ENCODE peak calls at places on chromosomes 12 and 14, in four cellular contexts. One of them, this sample, is unnamed.

GRCh38 chr14:73696466-73697390 is 17.5 kb downstream of the PNMA1 start:
- DNase-seq in omental fat pad: no peak
- DNase-seq in HFFc6: peak; percentile 84
- DNase-seq in heart left ventricle: no peak
- DNase-seq in this sample: no peak

GRCh38 chr14:74510211-74510931 is 16.8 kb downstream of the ISCA2 start:
- DNase-seq in heart left ventricle: peak; percentile 38
- DNase-seq in omental fat pad: no peak
- DNase-seq in HFFc6: no peak
- DNase-seq in this sample: no peak

GRCh38 chr14:79090781-79091180 is 920.6 kb downstream of the NRXN3 start:
- DNase-seq in HFFc6: no peak
- DNase-seq in omental fat pad: no peak
- DNase-seq in heart left ventricle: no peak
- DNase-seq in this sample: no peak

GRCh38 chr14:57380935-57381334 is 9.5 kb upstream of the NAA30 start:
- DNase-seq in HFFc6: no peak
- DNase-seq in omental fat pad: no peak
- DNase-seq in heart left ventricle: no peak
- DNase-seq in this sample: no peak

GRCh38 chr12:76379261-76379660 is 31.0 kb upstream of the BBS10 start:
- DNase-seq in heart left ventricle: no peak
- DNase-seq in HFFc6: no peak
- DNase-seq in omental fat pad: no peak
- DNase-seq in this sample: no peak

GRCh38 chr12:132495629-132496207 is 5.8 kb downstream of the FBRSL1 start:
- DNase-seq in HFFc6: no peak
- DNase-seq in omental fat pad: no peak
- DNase-seq in heart left ventricle: no peak
- DNase-seq in this sample: no peak

GRCh38 chr14:94586635-94587034 is 5.4 kb downstream of the SERPINA5 start:
- DNase-seq in HFFc6: no peak
- DNase-seq in omental fat pad: no peak
- DNase-seq in heart left ventricle: no peak
- DNase-seq in this sample: no peak

GRCh38 chr12:85968606-85969005 is 94.5 kb downstream of the NTS start:
- DNase-seq in omental fat pad: no peak
- DNase-seq in HFFc6: no peak
- DNase-seq in heart left ventricle: no peak
- DNase-seq in this sample: no peak

GRCh38 chr12:27970391-27970980 is 2.0 kb downstream of the PTHLH start:
- DNase-seq in heart left ventricle: peak; percentile 64
- DNase-seq in omental fat pad: no peak
- DNase-seq in HFFc6: no peak
- DNase-seq in this sample: no peak

GRCh38 chr14:83071888-83072501 is 1538.3 kb upstream of the SEL1L start:
- DNase-seq in HFFc6: no peak
- DNase-seq in omental fat pad: no peak
- DNase-seq in heart left ventricle: no peak
- DNase-seq in this sample: no peak

GRCh38 chr12:124046206-124046740 is 73.3 kb downstream of the ZNF664 start:
- DNase-seq in heart left ventricle: no peak
- DNase-seq in omental fat pad: no peak
- DNase-seq in HFFc6: no peak
- DNase-seq in this sample: no peak

GRCh38 chr12:58413794-58414193 is 472.4 kb downstream of the ATP23 start:
- DNase-seq in heart left ventricle: no peak
- DNase-seq in HFFc6: peak; percentile 78
- DNase-seq in omental fat pad: no peak
- DNase-seq in this sample: no peak

GRCh38 chr14:96380735-96381134 is 11.2 kb upstream of the AK7 start:
- DNase-seq in omental fat pad: no peak
- DNase-seq in HFFc6: no peak
- DNase-seq in heart left ventricle: no peak
- DNase-seq in this sample: no peak

GRCh38 chr14:24032727-24033418 is 18.9 kb upstream of the CARMIL3 start:
- DNase-seq in HFFc6: peak; percentile 65
- DNase-seq in heart left ventricle: no peak
- DNase-seq in omental fat pad: no peak
- DNase-seq in this sample: no peak

GRCh38 chr12:103812789-103813188 is 28.2 kb downstream of the NT5DC3 start:
- DNase-seq in omental fat pad: no peak
- DNase-seq in HFFc6: no peak
- DNase-seq in heart left ventricle: no peak
- DNase-seq in this sample: no peak
- TF ChIP-seq CTCF in omental fat pad: no peak
- TF ChIP-seq CTCF in HFFc6: peak; percentile 36
- TF ChIP-seq CTCF in heart left ventricle: no peak
- TF ChIP-seq CTCF in this sample: no peak

GRCh38 chr14:85344847-85345591 is 184.9 kb upstream of the FLRT2 start:
- DNase-seq in HFFc6: no peak
- DNase-seq in heart left ventricle: no peak
- DNase-seq in omental fat pad: no peak
- DNase-seq in this sample: no peak

GRCh38 chr14:85342858-85343607 is 186.9 kb upstream of the FLRT2 start:
- DNase-seq in HFFc6: peak; percentile 10
- DNase-seq in heart left ventricle: no peak
- DNase-seq in omental fat pad: no peak
- DNase-seq in this sample: no peak
- TF ChIP-seq CTCF in HFFc6: no peak
- TF ChIP-seq CTCF in heart left ventricle: no peak
- TF ChIP-seq CTCF in omental fat pad: no peak
- TF ChIP-seq CTCF in this sample: no peak

DNA sequence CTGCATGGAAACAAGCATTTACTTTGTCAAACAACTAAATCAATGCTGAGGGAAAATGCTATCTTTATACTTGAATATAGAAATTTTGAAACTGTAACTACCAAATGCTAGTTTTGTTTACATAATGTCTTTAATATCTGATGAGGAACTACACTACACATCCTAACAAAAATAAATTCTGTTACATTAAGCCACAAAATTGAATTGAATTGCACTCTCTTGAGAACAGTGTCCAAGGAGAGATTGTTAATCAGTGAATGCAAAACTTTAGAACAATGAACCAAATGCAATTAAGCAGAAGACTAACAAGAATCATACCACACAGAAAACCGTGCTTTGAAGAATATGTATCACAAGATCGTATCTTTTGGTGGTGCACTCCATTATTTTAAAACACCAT is 141.6 kb downstream of the CNTN1 start:
- DNase-seq in HFFc6: no peak
- DNase-seq in heart left ventricle: no peak
- DNase-seq in omental fat pad: no peak
- DNase-seq in this sample: no peak
- TF ChIP-seq CTCF in HFFc6: no peak
- TF ChIP-seq CTCF in heart left ventricle: no peak
- TF ChIP-seq CTCF in omental fat pad: no peak
- TF ChIP-seq CTCF in this sample: no peak

GRCh38 chr12:113818278-113818677 is 147.8 kb downstream of the RBM19 start:
- DNase-seq in omental fat pad: no peak
- DNase-seq in heart left ventricle: no peak
- DNase-seq in HFFc6: no peak
- DNase-seq in this sample: no peak

GRCh38 chr12:113820842-113821241 is 145.3 kb downstream of the RBM19 start:
- DNase-seq in omental fat pad: no peak
- DNase-seq in heart left ventricle: no peak
- DNase-seq in HFFc6: no peak
- DNase-seq in this sample: no peak

GRCh38 chr12:113820310-113820709 is 145.8 kb downstream of the RBM19 start:
- DNase-seq in HFFc6: no peak
- DNase-seq in heart left ventricle: peak; percentile 40
- DNase-seq in omental fat pad: no peak
- DNase-seq in this sample: no peak

GRCh38 chr12:113819495-113819894 is 146.6 kb downstream of the RBM19 start:
- DNase-seq in omental fat pad: no peak
- DNase-seq in HFFc6: no peak
- DNase-seq in heart left ventricle: no peak
- DNase-seq in this sample: no peak

GRCh38 chr12:113818833-113819232 is 147.3 kb downstream of the RBM19 start:
- DNase-seq in HFFc6: no peak
- DNase-seq in heart left ventricle: no peak
- DNase-seq in omental fat pad: no peak
- DNase-seq in this sample: no peak
- TF ChIP-seq CTCF in HFFc6: peak; percentile 77
- TF ChIP-seq CTCF in heart left ventricle: no peak
- TF ChIP-seq CTCF in omental fat pad: no peak
- TF ChIP-seq CTCF in this sample: peak; percentile 9

GRCh38 chr12:14135996-14136395 is 154.6 kb upstream of the GRIN2B start:
- DNase-seq in heart left ventricle: no peak
- DNase-seq in HFFc6: no peak
- DNase-seq in omental fat pad: no peak
- DNase-seq in this sample: no peak

DNA sequence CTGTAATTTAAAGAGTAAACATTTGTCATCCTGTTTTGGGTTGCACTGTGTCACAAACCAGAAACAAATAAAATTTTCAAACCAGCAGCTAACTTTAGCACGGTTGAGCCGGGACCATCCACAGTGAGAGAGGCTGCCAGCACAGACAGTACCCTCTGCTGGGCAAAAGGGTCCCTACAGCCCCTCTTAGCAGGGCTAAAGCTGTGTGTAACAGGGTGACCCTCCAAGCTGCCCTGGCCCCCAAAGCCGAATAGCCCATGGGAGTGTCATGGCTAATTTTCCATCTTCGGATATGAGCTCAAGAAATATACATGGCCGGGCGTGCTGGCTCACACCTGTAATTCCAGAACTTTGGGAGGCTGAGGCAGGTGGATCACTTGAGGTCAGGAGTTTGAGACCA is 157.1 kb upstream of the GRIN2B start:
- DNase-seq in HFFc6: no peak
- DNase-seq in heart left ventricle: no peak
- DNase-seq in omental fat pad: no peak
- DNase-seq in this sample: no peak
- TF ChIP-seq CTCF in HFFc6: no peak
- TF ChIP-seq CTCF in heart left ventricle: no peak
- TF ChIP-seq CTCF in omental fat pad: no peak
- TF ChIP-seq CTCF in this sample: peak; percentile 28